ENCODE peak calls at places on chromosomes 6 and 20, in six cellular contexts. One of them, this sample, is unnamed.

GRCh38 chr6:17098538-17098937 is 3.3 kb upstream of the STMND1 start:
- DNase-seq in uterus: no peak
- DNase-seq in CD8-positive, alpha-beta memory T cell: no peak
- DNase-seq in heart right ventricle: no peak
- DNase-seq in left ventricle myocardium inferior: no peak
- DNase-seq in astrocyte: peak
- DNase-seq in this sample: no peak

GRCh38 chr6:2376429-2377355 is 131.3 kb upstream of the GMDS start:
- DNase-seq in uterus: no peak
- DNase-seq in CD8-positive, alpha-beta memory T cell: no peak
- DNase-seq in heart right ventricle: no peak
- DNase-seq in left ventricle myocardium inferior: no peak
- DNase-seq in astrocyte: peak
- DNase-seq in this sample: no peak

GRCh38 chr20:46552460-46553420 is 2.3 kb upstream of the OCSTAMP start:
- DNase-seq in uterus: no peak
- DNase-seq in CD8-positive, alpha-beta memory T cell: no peak
- DNase-seq in heart right ventricle: no peak
- DNase-seq in left ventricle myocardium inferior: no peak
- DNase-seq in astrocyte: no peak
- DNase-seq in this sample: no peak

GRCh38 chr6:14517536-14518105 is 400.0 kb downstream of the CD83 start:
- DNase-seq in uterus: peak
- DNase-seq in CD8-positive, alpha-beta memory T cell: no peak
- DNase-seq in heart right ventricle: no peak
- DNase-seq in left ventricle myocardium inferior: no peak
- DNase-seq in astrocyte: peak
- DNase-seq in this sample: no peak

GRCh38 chr6:20367716-20368485 is 33.8 kb upstream of the E2F3 start:
- DNase-seq in uterus: no peak
- DNase-seq in CD8-positive, alpha-beta memory T cell: no peak
- DNase-seq in heart right ventricle: no peak
- DNase-seq in left ventricle myocardium inferior: no peak
- DNase-seq in astrocyte: peak
- DNase-seq in this sample: no peak

GRCh38 chr6:127748290-127748689 is 152.6 kb downstream of the THEMIS start:
- DNase-seq in uterus: no peak
- DNase-seq in CD8-positive, alpha-beta memory T cell: no peak
- DNase-seq in heart right ventricle: no peak
- DNase-seq in left ventricle myocardium inferior: no peak
- DNase-seq in astrocyte: no peak
- DNase-seq in this sample: no peak

GRCh38 chr6:38445912-38446311 is 193.8 kb downstream of the BTBD9 start:
- DNase-seq in uterus: no peak
- DNase-seq in CD8-positive, alpha-beta memory T cell: no peak
- DNase-seq in heart right ventricle: no peak
- DNase-seq in left ventricle myocardium inferior: no peak
- DNase-seq in astrocyte: no peak
- DNase-seq in this sample: no peak

GRCh38 chr6:87848616-87849015 is 146.6 kb upstream of the AKIRIN2 start:
- DNase-seq in uterus: no peak
- DNase-seq in CD8-positive, alpha-beta memory T cell: no peak
- DNase-seq in heart right ventricle: peak
- DNase-seq in left ventricle myocardium inferior: no peak
- DNase-seq in astrocyte: no peak
- DNase-seq in this sample: no peak

GRCh38 chr6:32883789-32884188 is 29.8 kb downstream of the PSMB9 start:
- DNase-seq in uterus: no peak
- DNase-seq in CD8-positive, alpha-beta memory T cell: no peak
- DNase-seq in heart right ventricle: peak
- DNase-seq in left ventricle myocardium inferior: no peak
- DNase-seq in astrocyte: peak
- DNase-seq in this sample: no peak

GRCh38 chr6:41920921-41921711 is at the start of the genes BYSL and MED20:
- DNase-seq in uterus: peak
- DNase-seq in CD8-positive, alpha-beta memory T cell: peak
- DNase-seq in heart right ventricle: peak
- DNase-seq in left ventricle myocardium inferior: peak
- DNase-seq in astrocyte: peak
- DNase-seq in this sample: peak

GRCh38 chr6:152127429-152128165 is 320.1 kb downstream of the ESR1 start:
- DNase-seq in uterus: no peak
- DNase-seq in CD8-positive, alpha-beta memory T cell: no peak
- DNase-seq in heart right ventricle: no peak
- DNase-seq in left ventricle myocardium inferior: no peak
- DNase-seq in astrocyte: no peak
- DNase-seq in this sample: no peak

GRCh38 chr20:11429168-11429567 is 488.5 kb upstream of the BTBD3 start:
- DNase-seq in uterus: no peak
- DNase-seq in CD8-positive, alpha-beta memory T cell: no peak
- DNase-seq in heart right ventricle: no peak
- DNase-seq in left ventricle myocardium inferior: no peak
- DNase-seq in astrocyte: no peak
- DNase-seq in this sample: no peak

GRCh38 chr6:7787137-7787575 is 61.3 kb downstream of the BMP6 start:
- DNase-seq in uterus: peak
- DNase-seq in CD8-positive, alpha-beta memory T cell: no peak
- DNase-seq in heart right ventricle: peak
- DNase-seq in left ventricle myocardium inferior: no peak
- DNase-seq in astrocyte: peak
- DNase-seq in this sample: peak

GRCh38 chr6:156449128-156449527 is 328.1 kb upstream of the ARID1B start:
- DNase-seq in uterus: no peak
- DNase-seq in CD8-positive, alpha-beta memory T cell: no peak
- DNase-seq in heart right ventricle: no peak
- DNase-seq in left ventricle myocardium inferior: no peak
- DNase-seq in astrocyte: no peak
- DNase-seq in this sample: no peak

GRCh38 chr20:17735206-17735804 is 35.5 kb downstream of the BANF2 start:
- DNase-seq in uterus: no peak
- DNase-seq in CD8-positive, alpha-beta memory T cell: no peak
- DNase-seq in heart right ventricle: no peak
- DNase-seq in left ventricle myocardium inferior: no peak
- DNase-seq in astrocyte: peak
- DNase-seq in this sample: peak

GRCh38 chr6:32188381-32189081 is 1.5 kb downstream of the PBX2 start:
- DNase-seq in uterus: peak
- DNase-seq in CD8-positive, alpha-beta memory T cell: no peak
- DNase-seq in heart right ventricle: no peak
- DNase-seq in left ventricle myocardium inferior: no peak
- DNase-seq in astrocyte: peak
- DNase-seq in this sample: no peak

GRCh38 chr6:50864601-50865000 is 45.9 kb downstream of the TFAP2B start:
- DNase-seq in uterus: no peak
- DNase-seq in CD8-positive, alpha-beta memory T cell: no peak
- DNase-seq in heart right ventricle: no peak
- DNase-seq in left ventricle myocardium inferior: no peak
- DNase-seq in astrocyte: no peak
- DNase-seq in this sample: no peak

GRCh38 chr20:43722153-43722505 is 4.7 kb downstream of the GTSF1L start:
- DNase-seq in uterus: no peak
- DNase-seq in CD8-positive, alpha-beta memory T cell: no peak
- DNase-seq in heart right ventricle: no peak
- DNase-seq in left ventricle myocardium inferior: no peak
- DNase-seq in astrocyte: no peak
- DNase-seq in this sample: no peak

DNA sequence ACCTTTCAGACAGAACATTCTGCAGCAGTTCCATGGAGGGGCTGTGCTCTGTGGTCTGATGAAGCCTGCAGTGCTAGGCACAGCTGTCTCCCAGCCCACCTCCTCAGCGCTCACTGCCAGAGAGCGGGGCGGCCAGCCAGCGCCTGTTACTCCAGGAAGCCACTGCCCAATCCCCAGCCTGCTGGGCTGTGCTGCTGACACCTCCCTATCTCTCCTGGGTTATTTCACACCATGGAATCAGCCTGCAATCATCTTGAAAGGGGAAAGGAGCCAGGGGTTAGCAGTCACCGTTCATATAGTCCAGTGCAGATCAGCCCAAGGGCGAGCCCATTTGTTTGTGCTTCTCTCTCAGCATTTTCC is 46.3 kb upstream of the NHSL1 start:
- DNase-seq in uterus: peak
- DNase-seq in CD8-positive, alpha-beta memory T cell: no peak
- DNase-seq in heart right ventricle: peak
- DNase-seq in left ventricle myocardium inferior: peak
- DNase-seq in astrocyte: peak
- DNase-seq in this sample: no peak
- H3K27ac ChIP-seq in uterus: peak
- H3K27ac ChIP-seq in CD8-positive, alpha-beta memory T cell: no peak
- H3K27ac ChIP-seq in heart right ventricle: peak
- H3K27ac ChIP-seq in left ventricle myocardium inferior: peak
- H3K27ac ChIP-seq in astrocyte: peak
- H3K27ac ChIP-seq in this sample: no peak

GRCh38 chr6:43850314-43851203 is 80.5 kb downstream of the VEGFA start:
- DNase-seq in uterus: no peak
- DNase-seq in CD8-positive, alpha-beta memory T cell: no peak
- DNase-seq in heart right ventricle: no peak
- DNase-seq in left ventricle myocardium inferior: no peak
- DNase-seq in astrocyte: no peak
- DNase-seq in this sample: no peak

GRCh38 chr6:43849844-43850243 is 79.8 kb downstream of the VEGFA start:
- DNase-seq in uterus: no peak
- DNase-seq in CD8-positive, alpha-beta memory T cell: no peak
- DNase-seq in heart right ventricle: no peak
- DNase-seq in left ventricle myocardium inferior: no peak
- DNase-seq in astrocyte: no peak
- DNase-seq in this sample: no peak

GRCh38 chr6:43853066-43853650 is 83.1 kb downstream of the VEGFA start:
- DNase-seq in uterus: no peak
- DNase-seq in CD8-positive, alpha-beta memory T cell: no peak
- DNase-seq in heart right ventricle: no peak
- DNase-seq in left ventricle myocardium inferior: no peak
- DNase-seq in astrocyte: no peak
- DNase-seq in this sample: no peak

GRCh38 chr6:43852350-43852864 is 82.4 kb downstream of the VEGFA start:
- DNase-seq in uterus: no peak
- DNase-seq in CD8-positive, alpha-beta memory T cell: no peak
- DNase-seq in heart right ventricle: no peak
- DNase-seq in left ventricle myocardium inferior: no peak
- DNase-seq in astrocyte: no peak
- DNase-seq in this sample: no peak

DNA sequence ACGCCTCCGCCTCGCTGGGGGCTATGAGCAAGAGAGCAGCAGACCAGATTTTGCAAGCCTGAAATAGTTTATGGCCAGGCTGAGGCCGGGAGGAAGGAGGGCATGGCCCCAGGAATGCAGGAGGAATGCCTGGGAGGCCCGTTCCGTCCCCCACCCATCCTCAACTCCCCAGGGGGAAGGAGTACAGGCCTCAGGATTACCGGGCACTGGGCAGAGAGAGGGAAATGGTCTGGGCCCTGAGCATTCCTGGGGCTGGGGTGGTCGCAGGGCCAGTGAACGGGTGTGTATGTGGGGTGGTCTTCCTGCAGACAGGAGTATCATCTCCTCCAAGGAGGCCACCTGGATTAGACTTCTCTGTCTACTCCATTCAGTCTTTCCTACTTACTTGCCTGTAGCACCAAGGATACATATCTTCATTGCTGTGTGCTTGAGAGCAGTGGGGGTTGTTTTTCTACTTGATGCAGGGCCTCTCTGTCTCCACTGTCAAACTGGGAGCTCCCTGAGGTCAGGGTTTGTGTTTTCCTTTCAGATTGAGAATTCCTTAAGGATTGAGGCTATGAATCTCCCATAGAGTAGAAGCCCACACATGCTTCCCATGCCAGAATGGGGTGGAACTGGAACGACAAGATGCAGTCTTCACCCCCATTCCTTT is 81.3 kb downstream of the VEGFA start:
- DNase-seq in uterus: no peak
- DNase-seq in CD8-positive, alpha-beta memory T cell: no peak
- DNase-seq in heart right ventricle: no peak
- DNase-seq in left ventricle myocardium inferior: no peak
- DNase-seq in astrocyte: peak
- DNase-seq in this sample: no peak
- H3K27ac ChIP-seq in uterus: no peak
- H3K27ac ChIP-seq in CD8-positive, alpha-beta memory T cell: no peak
- H3K27ac ChIP-seq in heart right ventricle: no peak
- H3K27ac ChIP-seq in left ventricle myocardium inferior: no peak
- H3K27ac ChIP-seq in astrocyte: no peak
- H3K27ac ChIP-seq in this sample: peak

GRCh38 chr6:13431059-13431656 is 56.2 kb downstream of the GFOD1 start:
- DNase-seq in uterus: no peak
- DNase-seq in CD8-positive, alpha-beta memory T cell: no peak
- DNase-seq in heart right ventricle: no peak
- DNase-seq in left ventricle myocardium inferior: no peak
- DNase-seq in astrocyte: no peak
- DNase-seq in this sample: no peak

GRCh38 chr6:13429406-13429753 is 58.0 kb downstream of the GFOD1 start:
- DNase-seq in uterus: no peak
- DNase-seq in CD8-positive, alpha-beta memory T cell: no peak
- DNase-seq in heart right ventricle: no peak
- DNase-seq in left ventricle myocardium inferior: no peak
- DNase-seq in astrocyte: no peak
- DNase-seq in this sample: no peak

GRCh38 chr6:13432526-13433218 is 54.7 kb downstream of the GFOD1 start:
- DNase-seq in uterus: no peak
- DNase-seq in CD8-positive, alpha-beta memory T cell: no peak
- DNase-seq in heart right ventricle: no peak
- DNase-seq in left ventricle myocardium inferior: no peak
- DNase-seq in astrocyte: no peak
- DNase-seq in this sample: no peak

GRCh38 chr6:13434455-13434775 is 53.0 kb downstream of the GFOD1 start:
- DNase-seq in uterus: no peak
- DNase-seq in CD8-positive, alpha-beta memory T cell: no peak
- DNase-seq in heart right ventricle: no peak
- DNase-seq in left ventricle myocardium inferior: no peak
- DNase-seq in astrocyte: no peak
- DNase-seq in this sample: no peak

GRCh38 chr6:13431861-13432465 is 55.4 kb downstream of the GFOD1 start:
- DNase-seq in uterus: no peak
- DNase-seq in CD8-positive, alpha-beta memory T cell: no peak
- DNase-seq in heart right ventricle: no peak
- DNase-seq in left ventricle myocardium inferior: no peak
- DNase-seq in astrocyte: peak
- DNase-seq in this sample: no peak
- H3K27ac ChIP-seq in uterus: no peak
- H3K27ac ChIP-seq in CD8-positive, alpha-beta memory T cell: peak
- H3K27ac ChIP-seq in heart right ventricle: no peak
- H3K27ac ChIP-seq in left ventricle myocardium inferior: peak
- H3K27ac ChIP-seq in astrocyte: no peak
- H3K27ac ChIP-seq in this sample: no peak

GRCh38 chr6:73388433-73388799 is 6.2 kb upstream of the DDX43 start:
- DNase-seq in uterus: no peak
- DNase-seq in CD8-positive, alpha-beta memory T cell: no peak
- DNase-seq in heart right ventricle: no peak
- DNase-seq in left ventricle myocardium inferior: no peak
- DNase-seq in astrocyte: no peak
- DNase-seq in this sample: no peak

GRCh38 chr6:73391735-73392134 is 2.9 kb upstream of the DDX43 start:
- DNase-seq in uterus: no peak
- DNase-seq in CD8-positive, alpha-beta memory T cell: no peak
- DNase-seq in heart right ventricle: no peak
- DNase-seq in left ventricle myocardium inferior: no peak
- DNase-seq in astrocyte: no peak
- DNase-seq in this sample: no peak

GRCh38 chr6:73393278-73393677 is 1.4 kb upstream of the DDX43 start:
- DNase-seq in uterus: no peak
- DNase-seq in CD8-positive, alpha-beta memory T cell: no peak
- DNase-seq in heart right ventricle: no peak
- DNase-seq in left ventricle myocardium inferior: no peak
- DNase-seq in astrocyte: peak
- DNase-seq in this sample: no peak

GRCh38 chr6:73389854-73390253 is 4.8 kb upstream of the DDX43 start:
- DNase-seq in uterus: no peak
- DNase-seq in CD8-positive, alpha-beta memory T cell: no peak
- DNase-seq in heart right ventricle: no peak
- DNase-seq in left ventricle myocardium inferior: no peak
- DNase-seq in astrocyte: no peak
- DNase-seq in this sample: no peak

GRCh38 chr6:73388800-73389512 is 5.7 kb upstream of the DDX43 start:
- DNase-seq in uterus: peak
- DNase-seq in CD8-positive, alpha-beta memory T cell: peak
- DNase-seq in heart right ventricle: peak
- DNase-seq in left ventricle myocardium inferior: peak
- DNase-seq in astrocyte: peak
- DNase-seq in this sample: peak
- H3K27ac ChIP-seq in uterus: no peak
- H3K27ac ChIP-seq in CD8-positive, alpha-beta memory T cell: peak
- H3K27ac ChIP-seq in heart right ventricle: peak
- H3K27ac ChIP-seq in left ventricle myocardium inferior: peak
- H3K27ac ChIP-seq in astrocyte: peak
- H3K27ac ChIP-seq in this sample: peak